ENCODE peak calls at places on chromosomes 13 and 19, in eight cellular contexts. B, W, X, I, Z, U, E and S are unnamed samples.

GRCh38 chr13:68806125-68806524 is 1301.5 kb upstream of the ATXN8OS start:
- DNase-seq in I (no peak), Z (no peak), E (no peak), U (no peak), W (no peak), B (no peak), X (no peak), S (no peak)

GRCh38 chr19:9431475-9431874 is 3.9 kb downstream of the ZNF266 start:
- DNase-seq in B (no peak), X (no peak), W (peak; percentile 56), U (no peak), Z (peak; percentile 29), E (peak; percentile 58), I (no peak), S (peak; percentile 49)

GRCh38 chr13:91406619-91407018 is 8.2 kb downstream of the GPC5 start:
- DNase-seq in B (peak; percentile 7), E (peak; percentile 83), X (no peak), I (no peak), U (no peak), Z (peak; percentile 35), W (peak; percentile 87), S (peak; percentile 55)

GRCh38 chr13:65660696-65661095 is 1569.4 kb downstream of the PCDH9 start:
- DNase-seq in X (no peak), Z (peak; percentile 22), E (no peak), B (no peak), U (no peak), W (no peak), I (no peak), S (no peak)

GRCh38 chr19:6730153-6730804 is 7.1 kb downstream of the GPR108 start:
- DNase-seq in W (peak; percentile 94), B (no peak), Z (no peak), E (peak; percentile 76), U (peak; percentile 94), X (peak; percentile 87), I (peak; percentile 94), S (peak; percentile 42)

GRCh38 chr13:109058071-109058470 is 428.7 kb downstream of the MYO16 start:
- DNase-seq in B (no peak), U (no peak), W (no peak), Z (no peak), E (no peak), I (no peak), X (no peak), S (no peak)

GRCh38 chr13:64234255-64234654 is 2818.6 kb upstream of the PCDH20 start:
- DNase-seq in Z (peak; percentile 65), B (no peak), E (no peak), I (no peak), U (no peak), X (no peak), W (no peak), S (peak; percentile 63)

GRCh38 chr19:3586124-3586626 is 897 bp downstream of the GIPC3 start:
- DNase-seq in W (peak; percentile 74), I (no peak), B (peak; percentile 23), U (no peak), Z (no peak), X (no peak), E (peak; percentile 79), S (peak; percentile 42)

GRCh38 chr19:11924886-11925583 is at the start of gene ZNF700:
- DNase-seq in X (peak; percentile 96), B (peak; percentile 91), I (peak; percentile 97), W (peak; percentile 94), Z (peak; percentile 86), U (peak; percentile 94), E (peak; percentile 97), S (peak; percentile 97)

GRCh38 chr13:69857188-69857821 is 250.3 kb upstream of the ATXN8OS start:
- DNase-seq in I (no peak), B (no peak), Z (peak; percentile 1), U (no peak), W (peak; percentile 18), E (peak; percentile 75), X (no peak), S (peak; percentile 86)

GRCh38 chr19:17560205-17560595 is 4.8 kb downstream of the COLGALT1 start:
- DNase-seq in Z (peak; percentile 93), E (no peak), I (no peak), B (no peak), U (no peak), X (peak; percentile 76), W (no peak), S (peak; percentile 99)
- H3K36me3 ChIP-seq in Z (peaks cover 34% of the 10 kb centered on the region), E (no peaks in the 10 kb centered on the region), I (no peaks in the 10 kb centered on the region), B (peaks cover 35% of the 10 kb centered on the region), U (peaks cover 60% of the 10 kb centered on the region), X (no peaks in the 10 kb centered on the region), W (peaks cover 66% of the 10 kb centered on the region), S (peaks cover 5% of the 10 kb centered on the region)

GRCh38 chr19:15631817-15632216 is 8.9 kb upstream of the CYP4F3 start:
- DNase-seq in U (no peak), E (peak; percentile 6), B (peak; percentile 3), X (no peak), W (peak; percentile 88), Z (no peak), I (peak; percentile 26), S (peak; percentile 11)

GRCh38 chr19:15634105-15634504 is 6.6 kb upstream of the CYP4F3 start:
- DNase-seq in W (no peak), I (no peak), Z (no peak), X (no peak), U (no peak), E (no peak), B (no peak), S (no peak)

GRCh38 chr19:15635016-15635805 is 5.5 kb upstream of the CYP4F3 start:
- DNase-seq in I (no peak), E (no peak), U (no peak), W (no peak), X (no peak), Z (no peak), B (no peak), S (no peak)

GRCh38 chr19:15636026-15636425 is 4.7 kb upstream of the CYP4F3 start:
- DNase-seq in X (no peak), B (no peak), U (no peak), Z (no peak), I (no peak), E (no peak), W (no peak), S (no peak)

DNA sequence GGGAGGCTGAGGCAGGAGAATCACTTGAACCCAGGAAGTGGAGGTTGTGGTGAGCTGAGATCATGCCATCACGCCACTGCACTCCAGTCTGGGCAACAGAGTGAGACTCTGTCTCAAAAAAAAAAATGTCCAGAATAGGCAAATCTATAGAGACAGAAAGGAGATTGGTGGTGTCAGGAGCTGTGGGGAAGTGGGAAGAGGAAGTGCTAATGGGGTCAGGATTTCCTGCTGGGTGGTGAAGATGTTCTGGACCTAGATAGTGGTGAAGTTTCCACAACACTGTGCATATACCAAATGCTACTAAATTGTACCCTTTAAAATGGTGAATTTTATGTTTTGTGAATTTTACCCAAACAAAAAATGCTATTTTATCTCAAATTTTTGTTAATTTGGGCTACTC is 7.6 kb upstream of the CYP4F3 start:
- DNase-seq in I (no peak), X (no peak), B (no peak), E (no peak), W (no peak), Z (no peak), U (no peak), S (no peak)
- H3K27me3 ChIP-seq in I (peaks cover 4% of the 10 kb centered on the region), X (no peaks in the 10 kb centered on the region), B (peaks cover 9% of the 10 kb centered on the region), E (no peaks in the 10 kb centered on the region), W (peaks cover 5% of the 10 kb centered on the region), Z (no peaks in the 10 kb centered on the region), U (no peaks in the 10 kb centered on the region), S (no peaks in the 10 kb centered on the region)

GRCh38 chr19:42295342-42295741 is 6.6 kb upstream of the PRR19 start:
- DNase-seq in X (no peak), W (no peak), U (no peak), I (no peak), E (no peak), Z (no peak), B (no peak), S (no peak)

GRCh38 chr19:42294471-42295137 is 7.3 kb upstream of the PRR19 start:
- DNase-seq in U (no peak), B (no peak), Z (no peak), I (no peak), W (no peak), E (no peak), X (no peak), S (no peak)

GRCh38 chr19:42297034-42297433 is 4.9 kb upstream of the PRR19 start:
- DNase-seq in B (no peak), Z (no peak), X (no peak), U (no peak), W (no peak), E (no peak), I (no peak), S (no peak)

GRCh38 chr19:42293966-42294365 is 8.0 kb upstream of the PRR19 start:
- DNase-seq in X (no peak), I (no peak), U (no peak), W (no peak), E (no peak), Z (no peak), B (no peak), S (no peak)

DNA sequence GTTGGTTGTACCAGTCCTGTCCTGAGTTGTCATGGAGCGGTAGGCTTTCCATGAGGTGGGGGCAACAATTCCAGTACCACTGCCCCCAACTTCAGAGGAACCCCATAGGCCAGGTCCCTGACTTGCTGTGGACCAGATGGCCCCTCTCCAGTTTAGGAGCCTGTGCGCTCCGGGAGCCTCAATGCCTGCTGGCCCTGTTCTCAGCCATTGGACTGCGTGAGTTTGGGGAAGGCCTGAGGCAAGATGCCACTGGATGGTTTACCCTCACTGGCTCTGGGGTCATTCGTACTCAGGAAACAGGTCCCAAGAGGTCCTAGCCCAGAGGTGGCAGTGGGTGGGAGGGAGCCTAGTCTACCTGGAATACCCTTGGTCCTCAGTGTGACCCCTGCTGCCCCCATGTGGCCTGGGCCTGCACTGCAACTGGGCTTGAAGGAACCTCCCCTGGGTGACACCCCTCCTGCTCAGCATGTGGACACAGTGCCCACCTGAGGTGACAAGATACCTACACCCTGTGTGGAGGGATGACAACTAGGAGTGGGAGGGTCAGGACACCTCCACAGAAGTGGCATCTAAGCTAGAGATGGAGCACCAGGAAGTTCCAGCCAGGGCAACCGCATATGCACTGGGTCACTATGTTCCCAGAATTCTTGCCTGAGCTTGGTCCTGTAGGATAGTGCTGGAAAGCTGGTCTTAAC is 6.0 kb upstream of the PRR19 start:
- DNase-seq in Z (peak; percentile 41), I (peak; percentile 89), B (peak; percentile 85), E (peak; percentile 80), W (peak; percentile 78), X (peak; percentile 77), U (peak; percentile 89), S (peak; percentile 65)
- H3K27ac ChIP-seq in Z (no peak overlapping the region), I (no peak overlapping the region), B (no peak overlapping the region), E (no peak overlapping the region), W (no peak overlapping the region), X (no peak overlapping the region), U (no peak overlapping the region), S (peak overlapping the region; percentile 60)

GRCh38 chr13:114018461-114019055 is 44.7 kb upstream of the C13orf46 start:
- DNase-seq in Z (no peak), B (no peak), W (no peak), U (no peak), E (no peak), X (no peak), I (no peak), S (no peak)

GRCh38 chr13:114016321-114017027 is 42.6 kb upstream of the C13orf46 start:
- DNase-seq in X (no peak), W (no peak), I (no peak), Z (no peak), U (no peak), B (no peak), E (no peak), S (no peak)

GRCh38 chr13:114017028-114017630 is 43.3 kb upstream of the C13orf46 start:
- DNase-seq in I (no peak), Z (peak; percentile 42), W (no peak), E (peak; percentile 45), U (no peak), B (no peak), X (no peak), S (no peak)

GRCh38 chr13:114019367-114019766 is 45.5 kb upstream of the C13orf46 start:
- DNase-seq in E (peak; percentile 17), B (no peak), W (peak; percentile 84), Z (no peak), I (no peak), X (no peak), U (no peak), S (no peak)

GRCh38 chr13:114017966-114018365 is 44.1 kb upstream of the C13orf46 start:
- DNase-seq in Z (no peak), U (no peak), E (no peak), W (no peak), B (no peak), I (no peak), X (no peak), S (no peak)
- H3K36me3 ChIP-seq in Z (peaks cover 81% of the 10 kb centered on the region), U (peaks cover 35% of the 10 kb centered on the region), E (no peaks in the 10 kb centered on the region), W (peaks cover 36% of the 10 kb centered on the region), B (peaks cover 95% of the 10 kb centered on the region), I (no peaks in the 10 kb centered on the region), X (no peaks in the 10 kb centered on the region), S (no peaks in the 10 kb centered on the region)